ENCODE peak calls at places on chromosome 17, in four cellular contexts. C, F, H and E are unnamed samples.

GRCh38 chr17:10292057-10292931 is 80.5 kb downstream of the MYH13 start:
- DNase-seq in C (peak; percentile 62), F (no peak), H (peak; percentile 79), E (peak; percentile 56)

GRCh38 chr17:31841850-31842415 is 17.1 kb downstream of the COPRS start:
- DNase-seq in C (no peak), F (no peak), H (no peak), E (no peak)

GRCh38 chr17:78179372-78179771 is 7.5 kb downstream of the TK1 start:
- DNase-seq in C (no peak), F (no peak), H (peak; percentile 50), E (no peak)

GRCh38 chr17:18285296-18285695 is 24.8 kb downstream of the MIEF2 start:
- DNase-seq in C (no peak), F (no peak), H (no peak), E (no peak)

GRCh38 chr17:37605813-37606505 is 3.3 kb downstream of the SYNRG start:
- DNase-seq in C (no peak), F (peak; percentile 13), H (no peak), E (no peak)

GRCh38 chr17:51035436-51035835 is 85.2 kb downstream of the SPAG9 start:
- DNase-seq in C (no peak), F (no peak), H (no peak), E (no peak)

GRCh38 chr17:65198653-65199382 is 61.6 kb downstream of the RGS9 start:
- DNase-seq in C (no peak), F (peak; percentile 78), H (peak; percentile 67), E (peak; percentile 83)

GRCh38 chr17:17741346-17742023 is 60.2 kb downstream of the RAI1 start:
- DNase-seq in C (no peak), F (no peak), H (no peak), E (no peak)

GRCh38 chr17:36529121-36529520 is 5.5 kb downstream of the MYO19 start:
- DNase-seq in C (no peak), F (no peak), H (peak; percentile 81), E (no peak)

GRCh38 chr17:82882715-82883446 is 43.1 kb upstream of the ZNF750 start:
- DNase-seq in C (no peak), F (no peak), H (peak; percentile 23), E (no peak)

GRCh38 chr17:80270836-80271235 is 10.2 kb downstream of the RNF213 start:
- DNase-seq in C (no peak), F (peak; percentile 66), H (no peak), E (peak; percentile 82)

GRCh38 chr17:80498242-80498919 is 22.0 kb upstream of the NPTX1 start:
- DNase-seq in C (peak; percentile 39), F (peak; percentile 38), H (no peak), E (peak; percentile 69)

GRCh38 chr17:9986754-9987382 is 81.8 kb upstream of the RCVRN start:
- DNase-seq in C (no peak), F (no peak), H (no peak), E (no peak)

GRCh38 chr17:64599187-64599676 is 62.9 kb downstream of the SMURF2 start:
- DNase-seq in C (no peak), F (peak; percentile 11), H (no peak), E (no peak)

GRCh38 chr17:18950944-18951905 is 740 bp upstream of the SLC5A10 start:
- DNase-seq in C (peak; percentile 53), F (no peak), H (no peak), E (no peak)

GRCh38 chr17:64084940-64085649 is 44.8 kb downstream of the ERN1 start:
- DNase-seq in C (no peak), F (no peak), H (peak; percentile 42), E (no peak)

GRCh38 chr17:49434821-49435581 is 20.3 kb upstream of the PHB1 start:
- DNase-seq in C (peak; percentile 50), F (peak; percentile 80), H (peak; percentile 46), E (peak; percentile 86)

GRCh38 chr17:40417258-40417608 is 463 bp downstream of the TOP2A start:
- DNase-seq in C (no peak), F (no peak), H (peak; percentile 29), E (peak; percentile 69)

GRCh38 chr17:12979826-12980500 is 37.9 kb downstream of the ELAC2 start:
- DNase-seq in C (no peak), F (no peak), H (no peak), E (no peak)

GRCh38 chr17:11285946-11286345 is 44.9 kb downstream of the SHISA6 start:
- DNase-seq in C (no peak), F (no peak), H (no peak), E (no peak)

GRCh38 chr17:17859909-17860760 is 23.3 kb upstream of the SREBF1 start:
- DNase-seq in C (peak; percentile 73), F (peak; percentile 86), H (peak; percentile 47), E (peak; percentile 84)